ENCODE peak calls at places on chromosomes 2 and 18, in six cellular contexts. One of them, this sample, is unnamed.

GRCh38 chr2:174246944-174247381 is 1.4 kb downstream of the OLA1 start:
- DNase-seq in fibroblast of lung: no peak
- DNase-seq in hepatocyte: no peak
- DNase-seq in transverse colon: no peak
- DNase-seq in astrocyte of the spinal cord: no peak
- DNase-seq in GM12865: peak
- DNase-seq in this sample: no peak

GRCh38 chr2:70939847-70940580 is 4.3 kb downstream of the ATP6V1B1 start:
- DNase-seq in fibroblast of lung: no peak
- DNase-seq in hepatocyte: no peak
- DNase-seq in GM12865: no peak
- DNase-seq in transverse colon: no peak
- DNase-seq in astrocyte of the spinal cord: no peak
- DNase-seq in this sample: no peak

GRCh38 chr2:217610411-217610814 is 392.4 kb downstream of the TNS1 start:
- DNase-seq in astrocyte of the spinal cord: no peak
- DNase-seq in hepatocyte: peak
- DNase-seq in GM12865: peak
- DNase-seq in transverse colon: no peak
- DNase-seq in fibroblast of lung: no peak
- DNase-seq in this sample: peak

GRCh38 chr18:55382277-55382805 is 205.7 kb downstream of the TCF4 start:
- DNase-seq in astrocyte of the spinal cord: no peak
- DNase-seq in hepatocyte: no peak
- DNase-seq in fibroblast of lung: no peak
- DNase-seq in GM12865: no peak
- DNase-seq in transverse colon: no peak
- DNase-seq in this sample: no peak

GRCh38 chr2:111705711-111706323 is 178.2 kb downstream of the ANAPC1 start:
- DNase-seq in astrocyte of the spinal cord: peak
- DNase-seq in fibroblast of lung: peak
- DNase-seq in GM12865: peak
- DNase-seq in hepatocyte: peak
- DNase-seq in transverse colon: peak
- DNase-seq in this sample: peak

GRCh38 chr2:241087420-241088268 is 14.4 kb downstream of the MTERF4 start:
- DNase-seq in astrocyte of the spinal cord: no peak
- DNase-seq in hepatocyte: no peak
- DNase-seq in transverse colon: no peak
- DNase-seq in fibroblast of lung: no peak
- DNase-seq in GM12865: peak
- DNase-seq in this sample: no peak

GRCh38 chr2:240615409-240615808 is 9.9 kb upstream of the GPR35 start:
- DNase-seq in GM12865: no peak
- DNase-seq in fibroblast of lung: no peak
- DNase-seq in astrocyte of the spinal cord: no peak
- DNase-seq in hepatocyte: no peak
- DNase-seq in transverse colon: no peak
- DNase-seq in this sample: no peak

GRCh38 chr18:13470555-13471494 is 252.3 kb downstream of the LDLRAD4 start:
- DNase-seq in GM12865: no peak
- DNase-seq in astrocyte of the spinal cord: no peak
- DNase-seq in hepatocyte: peak
- DNase-seq in transverse colon: peak
- DNase-seq in fibroblast of lung: no peak
- DNase-seq in this sample: no peak

GRCh38 chr2:223251656-223252229 is 199.8 kb downstream of the KCNE4 start:
- DNase-seq in hepatocyte: no peak
- DNase-seq in GM12865: no peak
- DNase-seq in transverse colon: no peak
- DNase-seq in fibroblast of lung: no peak
- DNase-seq in astrocyte of the spinal cord: no peak
- DNase-seq in this sample: no peak

GRCh38 chr2:111667542-111668273 is 216.3 kb downstream of the ANAPC1 start:
- DNase-seq in transverse colon: no peak
- DNase-seq in hepatocyte: peak
- DNase-seq in fibroblast of lung: peak
- DNase-seq in astrocyte of the spinal cord: peak
- DNase-seq in GM12865: no peak
- DNase-seq in this sample: no peak

GRCh38 chr2:239961662-239962220 is 63.4 kb downstream of the NDUFA10 start:
- DNase-seq in transverse colon: no peak
- DNase-seq in fibroblast of lung: no peak
- DNase-seq in GM12865: no peak
- DNase-seq in astrocyte of the spinal cord: no peak
- DNase-seq in hepatocyte: no peak
- DNase-seq in this sample: no peak

GRCh38 chr18:5503740-5504139 is 40.1 kb downstream of the EPB41L3 start:
- DNase-seq in fibroblast of lung: peak
- DNase-seq in hepatocyte: no peak
- DNase-seq in GM12865: no peak
- DNase-seq in astrocyte of the spinal cord: no peak
- DNase-seq in transverse colon: no peak
- DNase-seq in this sample: no peak

GRCh38 chr2:28274911-28275685 is 117.6 kb upstream of the FOSL2 start:
- DNase-seq in fibroblast of lung: peak
- DNase-seq in astrocyte of the spinal cord: peak
- DNase-seq in hepatocyte: peak
- DNase-seq in GM12865: peak
- DNase-seq in transverse colon: peak
- DNase-seq in this sample: no peak

GRCh38 chr18:3037423-3037915 is 24.5 kb upstream of the LPIN2 start:
- DNase-seq in hepatocyte: peak
- DNase-seq in fibroblast of lung: peak
- DNase-seq in transverse colon: peak
- DNase-seq in GM12865: peak
- DNase-seq in astrocyte of the spinal cord: peak
- DNase-seq in this sample: peak

GRCh38 chr2:152542995-152543481 is 174.2 kb downstream of the PRPF40A start:
- DNase-seq in GM12865: no peak
- DNase-seq in astrocyte of the spinal cord: peak
- DNase-seq in transverse colon: no peak
- DNase-seq in hepatocyte: peak
- DNase-seq in fibroblast of lung: peak
- DNase-seq in this sample: no peak

GRCh38 chr18:2656237-2657042 is 914 bp downstream of the SMCHD1 start:
- DNase-seq in hepatocyte: peak
- DNase-seq in astrocyte of the spinal cord: peak
- DNase-seq in transverse colon: peak
- DNase-seq in GM12865: peak
- DNase-seq in fibroblast of lung: peak
- DNase-seq in this sample: peak

GRCh38 chr2:38178556-38179419 is 102.8 kb upstream of the CYP1B1 start:
- DNase-seq in astrocyte of the spinal cord: peak
- DNase-seq in hepatocyte: peak
- DNase-seq in GM12865: peak
- DNase-seq in transverse colon: no peak
- DNase-seq in fibroblast of lung: peak
- DNase-seq in this sample: no peak

GRCh38 chr2:148876589-148877402 is 1.8 kb downstream of the KIF5C start:
- DNase-seq in hepatocyte: peak
- DNase-seq in astrocyte of the spinal cord: no peak
- DNase-seq in transverse colon: peak
- DNase-seq in fibroblast of lung: no peak
- DNase-seq in GM12865: peak
- DNase-seq in this sample: peak

DNA sequence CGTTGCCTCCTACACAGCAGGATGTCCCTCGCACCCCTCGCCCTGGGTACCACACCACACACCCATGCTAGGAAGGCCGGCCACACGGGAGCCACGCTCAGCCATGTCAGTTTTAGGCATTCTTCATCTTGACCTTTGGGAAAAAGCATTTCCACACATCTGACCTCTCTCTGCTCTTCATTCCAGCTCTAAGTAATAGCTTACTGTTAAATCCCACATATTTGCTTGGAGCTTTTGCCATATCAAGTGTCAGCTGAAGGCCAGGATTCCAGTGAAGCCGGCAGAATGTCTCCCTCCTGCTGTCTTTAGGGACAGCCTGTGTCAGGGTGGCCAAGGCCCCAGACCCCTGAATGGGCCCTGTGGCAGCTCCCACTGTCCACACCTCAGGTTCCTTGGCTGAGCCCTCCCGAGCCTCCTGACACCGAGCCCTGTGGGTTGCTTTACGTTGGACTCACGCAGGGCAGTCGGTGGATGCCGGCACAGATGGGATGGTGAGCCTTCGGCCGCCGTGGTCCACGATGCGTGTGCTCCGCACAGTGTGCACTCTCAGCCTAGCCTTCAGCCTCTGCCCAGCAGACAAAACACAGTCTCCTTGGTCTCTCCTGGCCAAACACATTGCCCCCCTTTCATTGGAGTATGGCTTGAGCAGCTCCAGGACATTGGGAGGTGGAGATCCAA is 202.0 kb downstream of the SEPTIN10 start:
- DNase-seq in hepatocyte: no peak
- DNase-seq in astrocyte of the spinal cord: no peak
- DNase-seq in fibroblast of lung: no peak
- DNase-seq in GM12865: no peak
- DNase-seq in transverse colon: no peak
- DNase-seq in this sample: no peak
- TF ChIP-seq CTCF in hepatocyte: no peak
- TF ChIP-seq CTCF in astrocyte of the spinal cord: no peak
- TF ChIP-seq CTCF in fibroblast of lung: no peak
- TF ChIP-seq CTCF in GM12865: no peak
- TF ChIP-seq CTCF in transverse colon: no peak
- TF ChIP-seq CTCF in this sample: no peak

GRCh38 chr2:85503611-85504433 is 35.1 kb upstream of the MAT2A start:
- DNase-seq in GM12865: no peak
- DNase-seq in transverse colon: no peak
- DNase-seq in fibroblast of lung: peak
- DNase-seq in astrocyte of the spinal cord: peak
- DNase-seq in hepatocyte: no peak
- DNase-seq in this sample: no peak
- TF ChIP-seq CTCF in GM12865: no peak
- TF ChIP-seq CTCF in transverse colon: no peak
- TF ChIP-seq CTCF in fibroblast of lung: no peak
- TF ChIP-seq CTCF in astrocyte of the spinal cord: no peak
- TF ChIP-seq CTCF in hepatocyte: no peak
- TF ChIP-seq CTCF in this sample: no peak

DNA sequence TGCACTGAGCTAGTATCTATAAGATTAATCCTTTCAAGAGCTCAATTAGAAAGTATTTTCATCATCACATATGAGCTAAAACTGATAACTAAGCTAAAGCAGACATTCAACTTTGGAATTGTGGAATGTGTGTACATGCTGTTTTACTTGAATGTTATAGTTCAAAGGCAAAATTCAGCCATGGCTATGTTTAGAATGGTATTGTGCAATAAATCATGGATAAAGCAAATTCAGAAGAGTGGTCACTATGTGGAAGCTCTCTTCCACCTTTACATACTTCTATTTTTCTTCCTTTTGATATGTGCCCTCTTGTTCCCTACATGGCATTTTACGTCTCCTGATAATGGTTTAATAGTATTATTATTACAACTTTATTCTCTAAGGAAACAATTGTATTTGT is 1366.3 kb upstream of the LRRTM1 start:
- DNase-seq in transverse colon: no peak
- DNase-seq in hepatocyte: no peak
- DNase-seq in GM12865: no peak
- DNase-seq in astrocyte of the spinal cord: no peak
- DNase-seq in fibroblast of lung: no peak
- DNase-seq in this sample: no peak
- TF ChIP-seq CTCF in transverse colon: no peak
- TF ChIP-seq CTCF in hepatocyte: no peak
- TF ChIP-seq CTCF in GM12865: no peak
- TF ChIP-seq CTCF in astrocyte of the spinal cord: no peak
- TF ChIP-seq CTCF in fibroblast of lung: no peak
- TF ChIP-seq CTCF in this sample: no peak

DNA sequence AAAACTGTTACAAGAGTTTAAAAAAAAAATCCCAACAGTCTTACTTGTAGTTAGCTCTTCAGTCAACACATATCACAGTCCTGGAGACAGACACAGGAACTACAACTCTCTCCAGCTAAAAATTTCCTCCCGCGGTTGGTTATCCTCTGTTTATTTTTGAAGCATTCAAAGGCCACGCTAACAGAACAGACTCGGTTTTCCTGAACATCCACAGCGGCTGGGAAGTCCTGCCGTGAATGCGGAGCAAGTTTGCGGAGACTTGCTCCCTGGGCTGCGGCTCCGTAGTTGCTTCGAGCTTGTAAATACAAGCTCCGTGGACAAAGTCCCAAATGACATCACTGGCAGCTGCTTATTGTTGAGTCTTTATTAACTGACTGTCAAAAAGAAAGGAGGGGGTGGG is at the start of gene NCKAP5:
- DNase-seq in transverse colon: peak
- DNase-seq in hepatocyte: peak
- DNase-seq in fibroblast of lung: peak
- DNase-seq in astrocyte of the spinal cord: peak
- DNase-seq in GM12865: no peak
- DNase-seq in this sample: no peak
- TF ChIP-seq CTCF in transverse colon: no peak
- TF ChIP-seq CTCF in hepatocyte: no peak
- TF ChIP-seq CTCF in fibroblast of lung: no peak
- TF ChIP-seq CTCF in astrocyte of the spinal cord: no peak
- TF ChIP-seq CTCF in GM12865: no peak
- TF ChIP-seq CTCF in this sample: no peak

GRCh38 chr18:23337599-23338444 is 115.3 kb upstream of the RIOK3 start:
- DNase-seq in hepatocyte: peak
- DNase-seq in transverse colon: no peak
- DNase-seq in fibroblast of lung: peak
- DNase-seq in astrocyte of the spinal cord: peak
- DNase-seq in GM12865: no peak
- DNase-seq in this sample: no peak
- TF ChIP-seq CTCF in hepatocyte: no peak
- TF ChIP-seq CTCF in transverse colon: no peak
- TF ChIP-seq CTCF in fibroblast of lung: no peak
- TF ChIP-seq CTCF in astrocyte of the spinal cord: no peak
- TF ChIP-seq CTCF in GM12865: no peak
- TF ChIP-seq CTCF in this sample: no peak

GRCh38 chr18:10537765-10538164 is 11.9 kb downstream of the NAPG start:
- DNase-seq in hepatocyte: no peak
- DNase-seq in fibroblast of lung: no peak
- DNase-seq in GM12865: no peak
- DNase-seq in astrocyte of the spinal cord: no peak
- DNase-seq in transverse colon: no peak
- DNase-seq in this sample: no peak
- TF ChIP-seq CTCF in hepatocyte: no peak
- TF ChIP-seq CTCF in fibroblast of lung: no peak
- TF ChIP-seq CTCF in GM12865: no peak
- TF ChIP-seq CTCF in astrocyte of the spinal cord: no peak
- TF ChIP-seq CTCF in transverse colon: no peak
- TF ChIP-seq CTCF in this sample: no peak

DNA sequence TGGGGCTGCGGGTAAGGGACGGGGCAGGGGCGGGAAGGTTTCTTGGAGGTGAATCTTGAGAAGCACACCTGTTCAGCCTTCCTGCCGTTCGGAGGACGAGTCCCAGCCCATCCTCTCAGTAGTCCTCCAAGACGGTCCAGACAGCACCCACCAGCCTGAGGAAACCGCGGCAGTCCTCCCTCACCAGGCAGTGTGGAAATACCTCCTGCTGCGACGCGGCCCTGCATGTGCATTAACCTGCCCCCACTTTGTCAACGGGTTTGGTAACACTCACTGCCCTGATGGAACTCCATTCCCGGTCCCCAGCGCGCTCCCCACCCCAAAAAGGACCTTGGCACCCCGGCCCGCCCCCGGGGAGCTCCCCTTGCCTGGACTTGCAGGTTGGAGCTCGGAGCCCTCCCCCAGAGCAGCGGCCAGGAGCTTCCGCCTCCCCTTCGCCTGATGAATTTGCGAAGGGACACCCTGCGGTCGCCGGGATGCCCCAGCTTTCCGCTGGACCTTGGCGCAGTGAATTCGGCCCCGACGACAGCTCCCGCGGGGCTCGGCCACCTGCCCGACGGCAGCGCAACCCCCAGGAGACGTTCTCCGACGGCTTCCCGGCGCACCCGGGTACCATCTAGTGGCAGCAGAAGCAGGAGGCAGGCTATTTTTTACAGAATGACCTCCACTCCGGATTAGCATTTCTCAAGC is 31.5 kb downstream of the ACVR1C start:
- DNase-seq in hepatocyte: peak
- DNase-seq in astrocyte of the spinal cord: peak
- DNase-seq in fibroblast of lung: peak
- DNase-seq in transverse colon: no peak
- DNase-seq in GM12865: peak
- DNase-seq in this sample: peak
- TF ChIP-seq CTCF in hepatocyte: peak
- TF ChIP-seq CTCF in astrocyte of the spinal cord: peak
- TF ChIP-seq CTCF in fibroblast of lung: peak
- TF ChIP-seq CTCF in transverse colon: no peak
- TF ChIP-seq CTCF in GM12865: peak
- TF ChIP-seq CTCF in this sample: peak

This sample was measured in activated CD8-positive, alpha-beta T cell treated with anti-CD3 and anti-CD28 coated beads for 36 hours.